ENCODE peak calls at places on chromosome 11, in nine cellular contexts. I, R, N, G, O, J, A, L and U are unnamed samples.

GRCh38 chr11:14980854-14981253 is 8.7 kb upstream of the CALCA start:
- DNase-seq in I (no peak), R (no peak), N (no peak), G (peak; percentile 69), O (no peak), J (no peak), A (no peak), L (no peak), U (peak; percentile 34)

GRCh38 chr11:93537022-93537421 is 6.2 kb downstream of the SMCO4 start:
- DNase-seq in I (peak; percentile 66), R (no peak), N (no peak), G (no peak), O (no peak), J (no peak), A (peak; percentile 52), L (peak; percentile 92), U (no peak)

GRCh38 chr11:86395061-86395551 is 20.4 kb downstream of the CCDC81 start:
- DNase-seq in I (peak; percentile 38), R (no peak), N (no peak), G (peak; percentile 34), O (no peak), J (no peak), A (no peak), L (peak; percentile 89), U (peak; percentile 44)

GRCh38 chr11:4393209-4394196 is at the start of gene TRIM21:
- DNase-seq in I (peak; percentile 88), R (peak; percentile 94), N (peak; percentile 86), G (peak; percentile 79), O (peak; percentile 83), J (peak; percentile 86), A (peak; percentile 87), L (peak; percentile 83), U (peak; percentile 83)

GRCh38 chr11:58177409-58178054 is 11.3 kb upstream of the OR9Q2 start:
- DNase-seq in I (no peak), R (no peak), N (no peak), G (no peak), O (no peak), J (no peak), A (no peak), L (no peak), U (no peak)

GRCh38 chr11:10918698-10919097 is 60.8 kb upstream of the ZBED5 start:
- DNase-seq in I (no peak), R (no peak), N (no peak), G (no peak), O (no peak), J (no peak), A (no peak), L (no peak), U (no peak)

GRCh38 chr11:46295312-46295995 is 18.0 kb downstream of the CREB3L1 start:
- DNase-seq in I (peak; percentile 78), R (peak; percentile 73), N (peak; percentile 97), G (peak; percentile 72), O (no peak), J (peak; percentile 80), A (peak; percentile 61), L (peak; percentile 75), U (peak; percentile 55)

GRCh38 chr11:106471273-106471672 is 393.8 kb downstream of the AASDHPPT start:
- DNase-seq in I (no peak), R (no peak), N (no peak), G (peak; percentile 44), O (no peak), J (no peak), A (no peak), L (no peak), U (peak; percentile 85)

GRCh38 chr11:113591122-113591521 is 115.0 kb downstream of the TMPRSS5 start:
- DNase-seq in I (no peak), R (no peak), N (no peak), G (no peak), O (no peak), J (no peak), A (no peak), L (no peak), U (no peak)

GRCh38 chr11:64067257-64067993 is 31.7 kb downstream of the FLRT1 start:
- DNase-seq in I (no peak), R (no peak), N (peak; percentile 43), G (no peak), O (no peak), J (peak; percentile 24), A (no peak), L (no peak), U (no peak)

GRCh38 chr11:74321487-74322188 is 10.2 kb upstream of the P4HA3 start:
- DNase-seq in I (peak; percentile 54), R (peak; percentile 30), N (peak; percentile 57), G (peak; percentile 65), O (no peak), J (no peak), A (no peak), L (peak; percentile 39), U (peak; percentile 49)

GRCh38 chr11:11728371-11728770 is 106.6 kb upstream of the GALNT18 start:
- DNase-seq in I (no peak), R (no peak), N (no peak), G (no peak), O (no peak), J (no peak), A (no peak), L (no peak), U (no peak)

GRCh38 chr11:9461760-9462134 is 935 bp downstream of the ZNF143 start:
- DNase-seq in I (no peak), R (peak; percentile 57), N (no peak), G (peak; percentile 15), O (no peak), J (no peak), A (no peak), L (no peak), U (peak; percentile 22)

GRCh38 chr11:17778352-17778751 is 43.8 kb downstream of the KCNC1 start:
- DNase-seq in I (no peak), R (no peak), N (no peak), G (no peak), O (no peak), J (no peak), A (no peak), L (no peak), U (no peak)

GRCh38 chr11:72578541-72578940 is 95.7 kb downstream of the PDE2A start:
- DNase-seq in I (no peak), R (no peak), N (no peak), G (no peak), O (no peak), J (no peak), A (no peak), L (no peak), U (no peak)

GRCh38 chr11:296206-296975 is 2.9 kb downstream of the IFITM5 start:
- DNase-seq in I (peak; percentile 7), R (no peak), N (no peak), G (no peak), O (no peak), J (no peak), A (no peak), L (no peak), U (no peak)

GRCh38 chr11:18384157-18384641 is 10.2 kb upstream of the LDHA start:
- DNase-seq in I (peak; percentile 63), R (peak; percentile 64), N (no peak), G (peak; percentile 79), O (no peak), J (peak; percentile 25), A (peak; percentile 63), L (peak; percentile 57), U (peak; percentile 63)

GRCh38 chr11:131248588-131248987 is 121.8 kb upstream of the NTM start:
- DNase-seq in I (no peak), R (no peak), N (no peak), G (no peak), O (no peak), J (no peak), A (no peak), L (no peak), U (no peak)
- H3K4me3 ChIP-seq in I (no peak overlapping the region), R (no peak overlapping the region), N (no peak overlapping the region), G (no peak overlapping the region), O (no peak overlapping the region), J (no peak overlapping the region), A (no peak overlapping the region), L (no peak overlapping the region), U (no peak overlapping the region)

GRCh38 chr11:1690167-1691026 is 6.6 kb upstream of the KRTAP5-6 start:
- DNase-seq in I (no peak), R (no peak), N (no peak), G (no peak), O (no peak), J (no peak), A (no peak), L (no peak), U (no peak)
- H3K27ac ChIP-seq in I (no peak overlapping the region), R (no peak overlapping the region), N (no peak overlapping the region), G (no peak overlapping the region), O (no peak overlapping the region), J (no peak overlapping the region), A (no peak overlapping the region), L (no peak overlapping the region), U (no peak overlapping the region)

DNA sequence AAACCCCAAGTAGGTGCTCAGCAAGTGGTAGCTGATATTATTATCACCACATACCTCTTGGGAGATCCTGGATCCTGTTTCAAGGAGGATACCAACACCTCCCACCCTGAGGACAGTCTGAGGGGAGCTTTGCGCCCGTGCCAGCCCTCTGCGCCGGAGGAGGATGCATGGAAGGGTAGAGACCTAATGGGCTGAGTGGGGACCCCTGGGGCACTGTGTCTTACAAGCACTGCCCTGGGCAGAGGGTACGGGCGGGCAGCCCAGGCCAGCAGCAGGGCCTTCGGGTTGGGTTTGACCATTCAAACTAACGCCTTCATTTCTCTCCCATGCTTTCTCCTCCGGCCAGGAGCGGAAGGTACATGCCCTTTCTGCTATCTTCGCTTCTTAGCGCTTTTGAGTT is 26.3 kb downstream of the MYBPC3 start:
- DNase-seq in I (no peak), R (no peak), N (no peak), G (no peak), O (no peak), J (no peak), A (no peak), L (no peak), U (no peak)
- H3K4me3 ChIP-seq in I (no peak overlapping the region), R (no peak overlapping the region), N (no peak overlapping the region), G (no peak overlapping the region), O (no peak overlapping the region), J (no peak overlapping the region), A (no peak overlapping the region), L (no peak overlapping the region), U (no peak overlapping the region)

GRCh38 chr11:75558939-75559843 is 2.9 kb upstream of the SERPINH1 start:
- DNase-seq in I (no peak), R (no peak), N (peak; percentile 71), G (peak; percentile 75), O (no peak), J (no peak), A (no peak), L (peak; percentile 85), U (peak; percentile 64)
- H3K27ac ChIP-seq in I (peak overlapping the region; percentile 26), R (no peak overlapping the region), N (peak overlapping the region; percentile 73), G (peak overlapping the region; percentile 96), O (peak overlapping the region; percentile 20), J (peak overlapping the region; percentile 19), A (peak overlapping the region; percentile 99), L (peak overlapping the region; percentile 84), U (peak overlapping the region; percentile 66)

GRCh38 chr11:45091563-45092392 is 54.7 kb upstream of the PRDM11 start:
- DNase-seq in I (peak; percentile 52), R (no peak), N (no peak), G (no peak), O (no peak), J (no peak), A (no peak), L (no peak), U (no peak)
- H3K4me3 ChIP-seq in I (no peak overlapping the region), R (no peak overlapping the region), N (no peak overlapping the region), G (no peak overlapping the region), O (no peak overlapping the region), J (no peak overlapping the region), A (no peak overlapping the region), L (no peak overlapping the region), U (no peak overlapping the region)